ENCODE peak calls at places on chromosome 7, in eight cellular contexts. J, K, H, Z, X, A, Y and U are unnamed samples.

GRCh38 chr7:46317256-46317655 is 396.2 kb upstream of the IGFBP3 start:
- DNase-seq in J (no peak), K (no peak), H (peak; percentile 5), Z (no peak), X (peak; percentile 8), A (peak; percentile 39), Y (peak; percentile 14), U (no peak)

GRCh38 chr7:151754142-151754590 is 122.7 kb downstream of the PRKAG2 start:
- DNase-seq in J (peak; percentile 85), K (peak; percentile 63), H (peak; percentile 98), Z (peak; percentile 98), X (peak; percentile 99), A (peak; percentile 99), Y (peak; percentile 98), U (no peak)

GRCh38 chr7:101824440-101824839 is 7.0 kb downstream of the CUX1 start:
- DNase-seq in J (no peak), K (no peak), H (no peak), Z (no peak), X (no peak), A (no peak), Y (no peak), U (no peak)

GRCh38 chr7:65554-65953 is 126.8 kb upstream of the FAM20C start:
- DNase-seq in J (no peak), K (no peak), H (peak; percentile 44), Z (no peak), X (peak; percentile 39), A (peak; percentile 35), Y (peak; percentile 69), U (no peak)

GRCh38 chr7:45176091-45176490 is 18.5 kb downstream of the RAMP3 start:
- DNase-seq in J (no peak), K (no peak), H (no peak), Z (no peak), X (no peak), A (no peak), Y (no peak), U (no peak)

GRCh38 chr7:111168182-111168581 is 77.3 kb downstream of the LRRN3 start:
- DNase-seq in J (no peak), K (no peak), H (peak; percentile 8), Z (no peak), X (peak; percentile 32), A (peak; percentile 35), Y (peak; percentile 84), U (no peak)

GRCh38 chr7:10931161-10931560 is 42.5 kb upstream of the PHF14 start:
- DNase-seq in J (no peak), K (no peak), H (no peak), Z (no peak), X (no peak), A (no peak), Y (no peak), U (no peak)

GRCh38 chr7:21092923-21093702 is 306.4 kb upstream of the SP8 start:
- DNase-seq in J (no peak), K (no peak), H (no peak), Z (no peak), X (no peak), A (no peak), Y (no peak), U (no peak)

GRCh38 chr7:73851410-73852338 is 9.3 kb upstream of the TMEM270 start:
- DNase-seq in J (no peak), K (no peak), H (peak; percentile 97), Z (peak; percentile 62), X (peak; percentile 93), A (peak; percentile 95), Y (peak; percentile 99), U (no peak)

GRCh38 chr7:30144659-30145321 is 10.0 kb downstream of the MTURN start:
- DNase-seq in J (no peak), K (no peak), H (no peak), Z (no peak), X (no peak), A (no peak), Y (no peak), U (no peak)

GRCh38 chr7:30141405-30142045 is 6.7 kb downstream of the MTURN start:
- DNase-seq in J (no peak), K (no peak), H (no peak), Z (no peak), X (no peak), A (no peak), Y (no peak), U (no peak)

GRCh38 chr7:30143748-30144251 is 9.0 kb downstream of the MTURN start:
- DNase-seq in J (no peak), K (no peak), H (no peak), Z (no peak), X (peak; percentile 40), A (peak; percentile 39), Y (peak; percentile 77), U (no peak)

GRCh38 chr7:30140456-30140855 is 5.7 kb downstream of the MTURN start:
- DNase-seq in J (no peak), K (no peak), H (no peak), Z (no peak), X (no peak), A (no peak), Y (no peak), U (no peak)

GRCh38 chr7:30142710-30143109 is 7.9 kb downstream of the MTURN start:
- DNase-seq in J (peak; percentile 65), K (no peak), H (peak; percentile 25), Z (no peak), X (peak; percentile 66), A (peak; percentile 42), Y (peak; percentile 74), U (no peak)
- TF ChIP-seq CTCF in J (no peak), K (no peak), H (no peak), Z (no peak), X (no peak), A (no peak), Y (no peak), U (no peak)

GRCh38 chr7:138355254-138355653 is 104.8 kb upstream of the TRIM24 start:
- DNase-seq in J (no peak), K (no peak), H (no peak), Z (no peak), X (no peak), A (no peak), Y (no peak), U (no peak)

GRCh38 chr7:138352570-138353461 is 107.2 kb upstream of the TRIM24 start:
- DNase-seq in J (no peak), K (no peak), H (peak; percentile 14), Z (peak; percentile 22), X (peak; percentile 62), A (peak; percentile 94), Y (no peak), U (no peak)

GRCh38 chr7:138350701-138351357 is 109.2 kb upstream of the TRIM24 start:
- DNase-seq in J (no peak), K (no peak), H (no peak), Z (no peak), X (peak; percentile 37), A (peak; percentile 80), Y (no peak), U (no peak)

GRCh38 chr7:138350103-138350700 is 109.9 kb upstream of the TRIM24 start:
- DNase-seq in J (no peak), K (no peak), H (no peak), Z (no peak), X (no peak), A (no peak), Y (no peak), U (no peak)

DNA sequence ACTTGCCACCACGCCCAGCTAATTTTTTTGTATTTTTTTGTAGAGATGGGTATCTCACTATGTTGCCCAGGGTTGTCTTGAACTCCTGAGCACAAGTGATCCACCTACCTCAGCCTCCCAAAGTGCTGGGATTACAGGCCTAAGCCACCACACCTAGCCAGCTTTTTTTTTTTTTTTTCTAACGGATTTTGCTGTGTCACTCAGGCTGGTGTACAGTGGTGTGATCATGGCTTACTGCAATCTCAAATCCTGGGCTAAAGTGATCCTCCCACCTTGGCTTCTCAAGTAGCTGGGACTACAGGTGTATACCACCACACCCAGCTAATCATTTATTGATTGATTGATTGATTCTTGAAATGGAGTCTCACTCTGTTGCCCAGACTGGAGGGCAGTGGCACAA is 106.0 kb upstream of the TRIM24 start:
- DNase-seq in J (no peak), K (no peak), H (no peak), Z (no peak), X (no peak), A (no peak), Y (no peak), U (no peak)
- TF ChIP-seq CTCF in J (no peak), K (no peak), H (no peak), Z (no peak), X (no peak), A (no peak), Y (no peak), U (no peak)

GRCh38 chr7:12670759-12671545 is 16.5 kb upstream of the ARL4A start:
- DNase-seq in J (no peak), K (peak; percentile 17), H (no peak), Z (no peak), X (no peak), A (no peak), Y (no peak), U (no peak)

GRCh38 chr7:12674053-12674452 is 13.4 kb upstream of the ARL4A start:
- DNase-seq in J (no peak), K (no peak), H (no peak), Z (no peak), X (no peak), A (no peak), Y (no peak), U (no peak)

GRCh38 chr7:12670071-12670729 is 17.2 kb upstream of the ARL4A start:
- DNase-seq in J (no peak), K (no peak), H (peak; percentile 83), Z (no peak), X (peak; percentile 44), A (peak; percentile 55), Y (peak; percentile 31), U (no peak)

GRCh38 chr7:12674861-12675260 is 12.6 kb upstream of the ARL4A start:
- DNase-seq in J (peak; percentile 44), K (peak; percentile 61), H (peak; percentile 85), Z (no peak), X (peak; percentile 68), A (peak; percentile 76), Y (peak; percentile 69), U (no peak)
- TF ChIP-seq CTCF in J (no peak), K (peak; percentile 41), H (peak; percentile 68), Z (no peak), X (peak; percentile 41), A (peak; percentile 61), Y (peak; percentile 60), U (peak; percentile 39)

GRCh38 chr7:5831196-5831595 is 49.4 kb upstream of the OCM start:
- DNase-seq in J (no peak), K (no peak), H (peak; percentile 55), Z (no peak), X (peak; percentile 73), A (peak; percentile 39), Y (peak; percentile 79), U (no peak)

GRCh38 chr7:5824297-5824610 is 42.8 kb upstream of the RNF216 start:
- DNase-seq in J (no peak), K (no peak), H (no peak), Z (no peak), X (no peak), A (no peak), Y (no peak), U (no peak)

GRCh38 chr7:5822742-5823503 is 41.5 kb upstream of the RNF216 start:
- DNase-seq in J (peak; percentile 97), K (peak; percentile 94), H (peak; percentile 92), Z (peak; percentile 97), X (peak; percentile 92), A (peak; percentile 89), Y (peak; percentile 91), U (peak; percentile 91)

DNA sequence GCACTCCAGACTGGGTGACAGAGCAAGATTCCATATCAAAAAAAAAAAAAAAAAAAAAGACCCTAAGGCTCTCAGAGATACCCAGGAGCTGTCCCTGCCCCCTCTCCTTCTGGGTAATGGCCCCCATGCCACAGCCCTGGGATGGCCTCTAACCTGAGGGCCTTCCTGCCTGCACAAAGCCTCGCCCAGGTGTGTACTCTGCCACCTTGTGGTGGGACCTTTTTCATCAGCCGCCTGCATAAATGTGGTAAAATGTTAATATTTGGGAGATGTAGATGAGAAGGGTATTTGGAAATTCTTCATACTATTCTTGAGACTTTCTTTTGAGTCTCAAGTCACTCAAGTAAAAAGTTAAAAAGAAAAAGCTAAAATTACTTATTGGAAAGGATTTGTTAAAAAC is 46.3 kb upstream of the RNF216 start:
- DNase-seq in J (no peak), K (peak; percentile 35), H (no peak), Z (no peak), X (peak; percentile 13), A (peak; percentile 8), Y (peak; percentile 7), U (no peak)
- TF ChIP-seq CTCF in J (no peak), K (peak; percentile 21), H (peak; percentile 56), Z (peak; percentile 58), X (peak; percentile 52), A (peak; percentile 52), Y (peak; percentile 44), U (peak; percentile 66)